ENCODE peak calls at places on chromosomes 13 and 19, in four cellular contexts. One of them, this sample, is unnamed. For H3K4me1, the result is how much of the 10 kb centered on the place peaks cover.

GRCh38 chr19:40400521-40400920 is 10.5 kb upstream of the HIPK4 start:
- DNase-seq in mucosa of descending colon: no peak
- DNase-seq in DND-41: no peak
- DNase-seq in left ventricle myocardium inferior: no peak
- DNase-seq in this sample: no peak

GRCh38 chr13:56528040-56528760 is 612.5 kb upstream of the PRR20A start:
- DNase-seq in left ventricle myocardium inferior: no peak
- DNase-seq in mucosa of descending colon: no peak
- DNase-seq in DND-41: no peak
- DNase-seq in this sample: no peak

GRCh38 chr19:4916292-4917082 is 7.2 kb downstream of the UHRF1 start:
- DNase-seq in left ventricle myocardium inferior: no peak
- DNase-seq in DND-41: no peak
- DNase-seq in mucosa of descending colon: peak
- DNase-seq in this sample: peak

GRCh38 chr13:114108141-114108761 is 24.2 kb downstream of the RASA3 start:
- DNase-seq in mucosa of descending colon: peak
- DNase-seq in left ventricle myocardium inferior: no peak
- DNase-seq in DND-41: no peak
- DNase-seq in this sample: peak

GRCh38 chr19:34253711-34254551 is 423 bp upstream of the GARRE1 start:
- DNase-seq in DND-41: peak
- DNase-seq in mucosa of descending colon: peak
- DNase-seq in left ventricle myocardium inferior: peak
- DNase-seq in this sample: no peak

GRCh38 chr13:85277753-85278152 is 521.5 kb downstream of the SLITRK6 start:
- DNase-seq in left ventricle myocardium inferior: no peak
- DNase-seq in mucosa of descending colon: no peak
- DNase-seq in DND-41: no peak
- DNase-seq in this sample: no peak

GRCh38 chr13:48839171-48839570 is 136.5 kb upstream of the FNDC3A start:
- DNase-seq in left ventricle myocardium inferior: no peak
- DNase-seq in DND-41: no peak
- DNase-seq in mucosa of descending colon: no peak
- DNase-seq in this sample: no peak

GRCh38 chr13:60094385-60095088 is 69.2 kb downstream of the DIAPH3 start:
- DNase-seq in mucosa of descending colon: no peak
- DNase-seq in DND-41: no peak
- DNase-seq in left ventricle myocardium inferior: no peak
- DNase-seq in this sample: no peak

GRCh38 chr19:52923782-52924593 is 760 bp upstream of the ZNF888 start:
- DNase-seq in DND-41: no peak
- DNase-seq in left ventricle myocardium inferior: peak
- DNase-seq in mucosa of descending colon: peak
- DNase-seq in this sample: no peak

GRCh38 chr19:18430417-18431144 is 7.4 kb downstream of the ISYNA1 start:
- DNase-seq in left ventricle myocardium inferior: no peak
- DNase-seq in DND-41: no peak
- DNase-seq in mucosa of descending colon: no peak
- DNase-seq in this sample: no peak
- H3K4me1 ChIP-seq in left ventricle myocardium inferior: half or more
- H3K4me1 ChIP-seq in DND-41: under half
- H3K4me1 ChIP-seq in mucosa of descending colon: under half
- H3K4me1 ChIP-seq in this sample: half or more

GRCh38 chr19:6235031-6235951 is 44.5 kb downstream of the MLLT1 start:
- DNase-seq in DND-41: no peak
- DNase-seq in mucosa of descending colon: no peak
- DNase-seq in left ventricle myocardium inferior: peak
- DNase-seq in this sample: no peak
- H3K4me1 ChIP-seq in DND-41: under half
- H3K4me1 ChIP-seq in mucosa of descending colon: under half
- H3K4me1 ChIP-seq in left ventricle myocardium inferior: half or more
- H3K4me1 ChIP-seq in this sample: under half

GRCh38 chr13:99435116-99435515 is 66.2 kb upstream of the TM9SF2 start:
- DNase-seq in left ventricle myocardium inferior: no peak
- DNase-seq in mucosa of descending colon: no peak
- DNase-seq in DND-41: no peak
- DNase-seq in this sample: no peak
- H3K4me1 ChIP-seq in left ventricle myocardium inferior: under half
- H3K4me1 ChIP-seq in mucosa of descending colon: under half
- H3K4me1 ChIP-seq in DND-41: under half
- H3K4me1 ChIP-seq in this sample: half or more

DNA sequence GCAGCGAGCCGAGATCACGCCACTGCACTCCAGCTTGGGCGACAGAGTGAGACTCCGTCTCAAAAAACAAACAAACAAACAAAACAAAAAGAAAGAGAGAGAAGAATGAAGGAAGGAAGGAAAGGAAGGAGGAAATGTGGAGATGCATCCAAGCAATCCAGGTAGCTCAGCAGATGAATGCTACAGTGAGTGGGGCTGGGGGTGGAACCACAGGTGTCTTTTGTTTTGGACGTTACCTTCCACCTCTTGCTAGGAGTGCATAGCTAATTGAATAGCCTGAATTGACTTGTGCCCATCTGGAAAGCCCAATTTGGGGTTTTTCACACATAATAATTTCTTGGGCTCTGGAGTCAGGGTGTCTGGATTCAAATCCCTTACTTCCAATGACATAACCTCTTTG is 66.0 kb upstream of the GTF3A start:
- DNase-seq in mucosa of descending colon: no peak
- DNase-seq in left ventricle myocardium inferior: no peak
- DNase-seq in DND-41: no peak
- DNase-seq in this sample: no peak
- H3K4me1 ChIP-seq in mucosa of descending colon: under half
- H3K4me1 ChIP-seq in left ventricle myocardium inferior: under half
- H3K4me1 ChIP-seq in DND-41: under half
- H3K4me1 ChIP-seq in this sample: under half

This sample was measured in CD4-positive, alpha-beta memory T cell.